ENCODE peak calls at places on chromosomes 4 and X, in seven cellular contexts. U, N, L, Q, T, I and M are unnamed samples.

GRCh38 chrX:42079968-42080367 is 156.6 kb upstream of the CASK start:
- DNase-seq in T (no peak), L (no peak), I (no peak), U (no peak), Q (no peak), N (no peak), M (no peak)

GRCh38 chrX:16112428-16112827 is 10.9 kb upstream of the GRPR start:
- DNase-seq in L (no peak), N (no peak), I (no peak), Q (no peak), T (no peak), U (no peak), M (no peak)

GRCh38 chr4:40149960-40150385 is 46.9 kb upstream of the RHOH start:
- DNase-seq in T (peak; percentile 70), N (peak; percentile 6), L (peak; percentile 59), Q (peak; percentile 53), U (peak; percentile 64), I (peak; percentile 79), M (peak; percentile 39)

GRCh38 chr4:100083289-100083688 is 107.0 kb downstream of the DDIT4L start:
- DNase-seq in T (no peak), U (no peak), L (no peak), N (no peak), Q (no peak), I (no peak), M (no peak)

GRCh38 chr4:13483142-13484044 is 747 bp downstream of the RAB28 start:
- DNase-seq in Q (peak; percentile 13), I (no peak), N (peak; percentile 24), U (peak; percentile 46), L (no peak), T (peak; percentile 75), M (peak; percentile 26)

GRCh38 chrX:108000751-108001150 is 18.6 kb upstream of the TEX13B start:
- DNase-seq in T (no peak), N (no peak), L (no peak), U (no peak), Q (no peak), I (no peak), M (no peak)

GRCh38 chr4:39636786-39637185 is 1.9 kb downstream of the SMIM14 start:
- DNase-seq in I (no peak), L (no peak), U (no peak), T (no peak), N (no peak), Q (no peak), M (no peak)

GRCh38 chrX:136047001-136047642 is 61.9 kb downstream of the SLC9A6 start:
- DNase-seq in U (no peak), T (no peak), L (no peak), I (no peak), Q (no peak), N (no peak), M (no peak)

GRCh38 chr4:141248029-141248428 is 27.3 kb downstream of the ZNF330 start:
- DNase-seq in Q (no peak), U (no peak), L (no peak), N (no peak), T (no peak), I (no peak), M (no peak)

GRCh38 chr4:1830642-1831228 is 25.2 kb downstream of the LETM1 start:
- DNase-seq in I (no peak), Q (no peak), U (no peak), L (no peak), T (no peak), N (no peak), M (no peak)

GRCh38 chr4:125836597-125837195 is 521.9 kb downstream of the FAT4 start:
- DNase-seq in L (no peak), I (no peak), T (no peak), N (no peak), U (no peak), Q (no peak), M (no peak)

GRCh38 chr4:148634476-148634875 is 192.3 kb upstream of the NR3C2 start:
- DNase-seq in N (no peak), I (no peak), T (no peak), L (no peak), Q (no peak), U (no peak), M (no peak)

GRCh38 chr4:169428376-169428775 is 157.6 kb upstream of the SH3RF1 start:
- DNase-seq in N (no peak), Q (no peak), U (no peak), T (no peak), I (no peak), L (no peak), M (no peak)

GRCh38 chrX:17024896-17025295 is 78.4 kb downstream of the REPS2 start:
- DNase-seq in U (no peak), N (no peak), I (no peak), Q (no peak), T (no peak), L (no peak), M (no peak)

GRCh38 chrX:118853596-118853995 is 30.0 kb downstream of the ZCCHC12 start:
- DNase-seq in Q (no peak), L (no peak), U (no peak), N (no peak), I (no peak), T (no peak), M (peak; percentile 4)

GRCh38 chrX:71936632-71937031 is 26.0 kb downstream of the NHSL2 start:
- DNase-seq in Q (no peak), L (no peak), I (no peak), U (no peak), T (no peak), N (no peak), M (no peak)

GRCh38 chrX:71930298-71930697 is 19.7 kb downstream of the NHSL2 start:
- DNase-seq in N (no peak), Q (no peak), I (no peak), U (no peak), T (no peak), L (no peak), M (no peak)

GRCh38 chrX:71938371-71938770 is 27.7 kb downstream of the NHSL2 start:
- DNase-seq in L (no peak), N (no peak), I (no peak), T (no peak), Q (no peak), U (no peak), M (no peak)

GRCh38 chrX:71941145-71941544 is 30.5 kb downstream of the NHSL2 start:
- DNase-seq in U (no peak), T (no peak), Q (no peak), L (no peak), I (no peak), N (no peak), M (no peak)

DNA sequence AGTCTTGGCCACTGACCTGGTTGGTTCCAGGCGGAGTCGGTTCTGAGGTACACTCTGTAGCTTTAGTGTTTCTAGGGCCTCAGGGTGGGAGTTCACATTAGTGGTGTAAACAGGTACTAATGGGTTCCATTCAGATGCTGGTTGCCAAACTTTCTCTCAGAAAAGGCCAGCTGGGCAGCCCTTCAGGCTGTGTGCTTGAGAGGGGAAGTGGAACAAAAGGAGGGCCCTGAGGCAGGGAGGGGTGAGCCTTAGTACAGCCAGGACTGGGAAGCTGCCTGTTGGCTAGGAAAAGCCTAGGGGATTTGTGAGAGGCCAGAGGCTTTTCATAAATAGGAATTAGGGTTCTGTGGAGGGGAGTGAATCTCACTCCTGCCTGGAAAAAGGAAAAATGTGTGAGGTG is 24.9 kb downstream of the NHSL2 start:
- DNase-seq in T (peak; percentile 65), N (no peak), I (no peak), L (no peak), U (no peak), Q (no peak), M (peak; percentile 26)
- H3K4me1 ChIP-seq in T (no peaks in the 10 kb centered on the region), N (no peaks in the 10 kb centered on the region), I (no peaks in the 10 kb centered on the region), L (no peaks in the 10 kb centered on the region), U (peaks cover 3% of the 10 kb centered on the region), Q (no peaks in the 10 kb centered on the region), M (no peaks in the 10 kb centered on the region)

DNA sequence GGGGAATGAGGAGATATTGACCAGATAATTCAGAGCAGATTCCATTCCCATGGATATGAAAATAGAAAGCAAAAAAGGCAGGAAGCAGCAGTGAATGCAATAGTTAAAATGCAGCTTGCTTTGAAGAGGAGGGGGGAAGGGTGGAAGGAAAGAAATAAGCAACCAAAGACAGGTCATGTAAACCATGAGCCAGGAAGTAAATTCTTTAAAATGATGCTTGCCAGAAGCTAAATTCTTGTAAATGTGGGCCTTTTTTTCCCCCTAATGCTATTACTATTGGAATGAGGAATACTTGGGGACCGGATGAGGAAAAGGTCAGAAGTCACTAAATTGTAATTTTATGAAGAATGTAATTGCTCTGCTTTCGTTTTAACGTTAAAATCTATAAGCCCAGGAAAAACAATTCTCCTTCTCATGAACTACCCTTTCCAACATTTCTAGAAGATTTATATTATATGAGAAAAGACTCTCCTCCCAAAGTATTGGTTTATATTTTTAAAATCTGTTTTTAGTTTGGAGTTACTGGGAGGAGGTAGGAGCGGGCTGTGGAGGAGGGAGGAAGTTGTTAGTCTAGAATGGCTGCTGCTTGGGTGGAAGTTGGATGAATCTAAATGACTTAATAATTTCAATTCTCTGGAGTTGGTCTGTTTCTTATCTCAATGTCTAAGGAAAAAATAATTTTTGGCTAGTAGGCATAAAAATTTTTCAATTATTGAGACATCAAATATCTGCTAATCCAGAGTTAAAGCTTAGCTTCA is 77.6 kb upstream of the PCDH18 start:
- DNase-seq in N (no peak), I (no peak), T (no peak), U (no peak), Q (no peak), L (no peak), M (no peak)
- H3K4me3 ChIP-seq in N (peak overlapping the region; percentile 30), I (no peak overlapping the region), T (no peak overlapping the region), U (no peak overlapping the region), Q (no peak overlapping the region), L (peak overlapping the region; percentile 7), M (no peak overlapping the region)

DNA sequence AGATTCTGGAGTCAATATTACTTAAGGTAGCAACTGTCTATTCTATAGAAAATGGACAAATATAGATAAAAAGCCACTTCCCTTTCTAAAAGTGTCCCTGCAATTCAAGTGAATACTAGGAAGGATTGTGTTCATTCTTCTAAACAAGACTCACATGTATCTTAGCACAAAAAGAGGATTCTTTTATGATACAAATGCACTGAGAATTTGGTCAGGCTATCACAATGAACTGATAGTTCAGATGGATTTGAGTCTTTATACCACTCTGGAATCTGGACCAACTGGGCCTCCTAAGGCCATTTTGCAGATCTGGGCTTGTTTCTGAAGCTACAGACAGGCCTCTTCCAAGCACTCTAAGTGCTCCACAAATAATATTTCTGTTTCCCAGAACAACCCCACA is 7.1 kb downstream of the PKD2 start:
- DNase-seq in L (no peak), Q (no peak), I (no peak), T (no peak), N (no peak), U (no peak), M (no peak)
- H3K4me1 ChIP-seq in L (no peaks in the 10 kb centered on the region), Q (peaks cover 9% of the 10 kb centered on the region), I (peaks cover 15% of the 10 kb centered on the region), T (no peaks in the 10 kb centered on the region), N (peaks cover 42% of the 10 kb centered on the region), U (peaks cover 5% of the 10 kb centered on the region), M (peaks cover 40% of the 10 kb centered on the region)

GRCh38 chr4:161555689-161556660 is 607.8 kb downstream of the FSTL5 start:
- DNase-seq in N (no peak), T (no peak), L (no peak), Q (no peak), I (peak; percentile 88), U (no peak), M (no peak)

DNA sequence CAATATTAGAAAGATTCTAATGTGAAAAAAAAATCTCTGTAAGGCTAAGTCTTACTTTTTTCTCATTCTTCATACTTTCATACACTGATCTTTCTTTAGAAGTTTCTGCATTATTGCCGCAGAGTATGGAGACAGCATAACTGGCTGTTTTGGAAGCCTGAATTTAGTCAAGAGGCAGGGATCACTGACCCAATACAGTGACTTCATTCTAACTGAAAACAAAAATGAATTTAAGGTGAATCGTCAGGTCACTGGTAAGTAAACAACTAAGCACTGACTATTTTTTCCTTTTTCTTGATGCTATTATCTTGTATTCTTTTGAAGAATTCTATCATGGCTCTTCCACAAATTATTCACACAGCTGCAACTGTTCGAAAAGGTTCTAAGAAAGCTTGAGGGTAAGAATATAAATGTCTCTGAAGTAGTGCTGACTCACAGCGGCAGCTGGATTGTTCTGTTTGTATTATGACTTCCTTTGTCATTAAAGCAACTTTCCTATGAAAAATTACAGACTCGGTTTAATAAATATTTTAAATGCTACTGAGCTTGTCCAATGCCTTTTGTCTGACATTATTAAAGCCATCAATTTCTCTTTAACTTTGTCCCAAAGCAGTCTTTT is 609.3 kb downstream of the FSTL5 start:
- DNase-seq in L (no peak), I (no peak), T (no peak), Q (no peak), N (no peak), U (no peak), M (no peak)
- H3K4me3 ChIP-seq in L (no peak overlapping the region), I (peak overlapping the region; percentile 25), T (no peak overlapping the region), Q (no peak overlapping the region), N (no peak overlapping the region), U (no peak overlapping the region), M (no peak overlapping the region)